ENCODE peak calls at places on chromosomes 6 and 20, in six cellular contexts. Q, E, H, N, R and T are unnamed samples.

GRCh38 chr6:100595456-100595855 is 130.7 kb upstream of the SIM1 start:
- DNase-seq in Q (no peak), E (no peak), H (no peak), N (no peak), R (no peak), T (no peak)

GRCh38 chr20:47336013-47336754 is 20.3 kb downstream of the ZMYND8 start:
- DNase-seq in Q (no peak), E (peak), H (peak), N (peak), R (peak), T (peak)

GRCh38 chr20:36268501-36269342 is 32.4 kb downstream of the AAR2 start:
- DNase-seq in Q (no peak), E (no peak), H (no peak), N (no peak), R (no peak), T (no peak)

GRCh38 chr6:144528605-144529425 is 243.7 kb downstream of the UTRN start:
- DNase-seq in Q (peak), E (no peak), H (peak), N (no peak), R (peak), T (peak)

GRCh38 chr6:4781426-4781825 is 5.2 kb downstream of the CDYL start:
- DNase-seq in Q (no peak), E (no peak), H (no peak), N (no peak), R (no peak), T (no peak)

GRCh38 chr20:61937146-61937962 is 128.3 kb downstream of the TAF4 start:
- DNase-seq in Q (no peak), E (peak), H (no peak), N (no peak), R (no peak), T (no peak)

GRCh38 chr20:12916699-12917098 is 92.1 kb upstream of the SPTLC3 start:
- DNase-seq in Q (peak), E (no peak), H (no peak), N (no peak), R (no peak), T (no peak)

GRCh38 chr6:16802071-16802470 is 40.8 kb upstream of the ATXN1 start:
- DNase-seq in Q (no peak), E (no peak), H (peak), N (peak), R (peak), T (peak)

GRCh38 chr20:50269111-50270033 is 78.7 kb downstream of the CEBPB start:
- DNase-seq in Q (no peak), E (no peak), H (no peak), N (no peak), R (no peak), T (no peak)

GRCh38 chr6:75882734-75883133 is 133.7 kb downstream of the MYO6 start:
- DNase-seq in Q (no peak), E (no peak), H (peak), N (no peak), R (peak), T (peak)

GRCh38 chr6:27809067-27809938 is 102.9 kb downstream of the OR2B2 start:
- DNase-seq in Q (no peak), E (no peak), H (no peak), N (no peak), R (no peak), T (no peak)

GRCh38 chr6:162050579-162050978 is 677.0 kb downstream of the PRKN start:
- DNase-seq in Q (no peak), E (no peak), H (no peak), N (no peak), R (no peak), T (no peak)

GRCh38 chr20:15708984-15709598 is 864.2 kb downstream of the KIF16B start:
- DNase-seq in Q (peak), E (peak), H (no peak), N (peak), R (peak), T (no peak)

GRCh38 chr6:24991748-24992467 is 56.1 kb upstream of the RIPOR2 start:
- DNase-seq in Q (peak), E (no peak), H (peak), N (no peak), R (peak), T (peak)

GRCh38 chr6:118890997-118891790 is 2.8 kb upstream of the ASF1A start:
- DNase-seq in Q (no peak), E (no peak), H (no peak), N (no peak), R (no peak), T (peak)

GRCh38 chr20:51306521-51307358 is 235.8 kb downstream of the NFATC2 start:
- DNase-seq in Q (peak), E (peak), H (peak), N (peak), R (peak), T (peak)

GRCh38 chr20:17637413-17637780 is 44.6 kb downstream of the RRBP1 start:
- DNase-seq in Q (no peak), E (no peak), H (no peak), N (no peak), R (no peak), T (no peak)

GRCh38 chr6:43838276-43839036 is 68.4 kb downstream of the VEGFA start:
- DNase-seq in Q (peak), E (no peak), H (peak), N (peak), R (peak), T (peak)

GRCh38 chr6:24537082-24537699 is 42.4 kb downstream of the ALDH5A1 start:
- DNase-seq in Q (no peak), E (no peak), H (no peak), N (no peak), R (no peak), T (no peak)

GRCh38 chr20:45878076-45878731 is 2.8 kb upstream of the ZSWIM1 start:
- DNase-seq in Q (no peak), E (no peak), H (no peak), N (no peak), R (no peak), T (peak)

GRCh38 chr20:3461191-3461874 is 9.5 kb upstream of the ATRN start:
- DNase-seq in Q (no peak), E (no peak), H (peak), N (no peak), R (peak), T (no peak)

GRCh38 chr6:42313941-42314570 is 96.4 kb upstream of the MRPS10 start:
- DNase-seq in Q (no peak), E (peak), H (peak), N (no peak), R (peak), T (peak)
- TF ChIP-seq CTCF in Q (no peak), E (no peak), H (no peak), N (no peak), R (no peak), T (no peak)

GRCh38 chr6:15265787-15266186 is 19.9 kb downstream of the JARID2 start:
- DNase-seq in Q (no peak), E (no peak), H (no peak), N (no peak), R (no peak), T (no peak)
- H3K4me3 ChIP-seq in Q (no peak), E (no peak), H (no peak), N (no peak), R (no peak), T (no peak)

GRCh38 chr6:97218912-97219311 is 64.1 kb downstream of the MMS22L start:
- DNase-seq in Q (no peak), E (no peak), H (no peak), N (no peak), R (no peak), T (no peak)

GRCh38 chr6:97215157-97215769 is 67.8 kb downstream of the MMS22L start:
- DNase-seq in Q (peak), E (no peak), H (peak), N (no peak), R (peak), T (peak)
- TF ChIP-seq CTCF in Q (peak), E (no peak), H (peak), N (no peak), R (peak), T (peak)

GRCh38 chr6:156658186-156658585 is 119.0 kb upstream of the ARID1B start:
- DNase-seq in Q (no peak), E (peak), H (peak), N (no peak), R (peak), T (peak)

GRCh38 chr6:156660389-156660788 is 116.8 kb upstream of the ARID1B start:
- DNase-seq in Q (no peak), E (no peak), H (no peak), N (no peak), R (no peak), T (peak)

GRCh38 chr6:156657311-156657710 is 119.9 kb upstream of the ARID1B start:
- DNase-seq in Q (no peak), E (no peak), H (no peak), N (no peak), R (no peak), T (no peak)

GRCh38 chr6:156659317-156660198 is 117.6 kb upstream of the ARID1B start:
- DNase-seq in Q (no peak), E (no peak), H (no peak), N (no peak), R (no peak), T (no peak)

GRCh38 chr6:156658596-156659316 is 118.4 kb upstream of the ARID1B start:
- DNase-seq in Q (no peak), E (no peak), H (no peak), N (no peak), R (peak), T (peak)
- H3K4me3 ChIP-seq in Q (no peak), E (no peak), H (no peak), N (no peak), R (no peak), T (no peak)

DNA sequence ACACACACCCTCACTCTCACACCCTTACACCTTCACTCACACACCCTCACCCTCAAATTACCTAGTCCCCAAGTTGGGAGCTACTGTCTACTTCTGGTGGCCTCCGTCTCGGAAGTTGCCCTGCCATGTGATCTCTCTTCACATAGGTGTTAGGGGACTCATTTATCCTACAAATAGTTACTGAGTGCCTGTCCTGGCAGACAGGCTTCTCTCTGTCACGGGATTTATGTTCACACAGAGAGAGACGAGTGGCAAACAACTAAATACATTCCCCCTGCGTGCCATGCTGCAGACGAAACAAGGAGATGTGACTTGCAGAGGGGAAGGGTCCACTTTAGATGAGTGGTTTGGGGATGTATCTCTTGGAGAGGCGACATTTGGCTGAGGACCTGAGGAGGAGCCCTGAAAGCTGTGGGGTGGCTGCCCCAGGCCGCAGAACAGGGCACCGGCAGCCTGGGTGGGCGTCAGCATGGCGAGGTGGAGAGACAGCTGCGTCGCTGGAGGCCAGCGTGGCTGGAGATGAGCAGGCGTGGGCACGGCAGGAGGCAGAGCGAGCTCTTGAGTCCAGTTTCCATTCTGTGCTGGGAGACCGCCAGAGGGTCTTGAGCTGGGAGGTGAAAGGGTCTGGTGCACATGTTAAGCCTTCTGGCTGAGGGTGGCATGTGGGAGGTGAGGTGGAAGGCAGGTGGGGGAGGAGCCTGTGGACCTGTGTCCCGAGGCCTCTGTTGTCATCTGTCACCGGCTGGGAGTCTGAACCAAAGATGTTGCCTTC is 17.2 kb downstream of the DYNLT1 start:
- DNase-seq in Q (no peak), E (no peak), H (no peak), N (no peak), R (no peak), T (no peak)
- TF ChIP-seq CTCF in Q (no peak), E (no peak), H (no peak), N (no peak), R (no peak), T (no peak)

GRCh38 chr6:111088668-111089003 is 1.3 kb downstream of the SLC16A10 start:
- DNase-seq in Q (no peak), E (no peak), H (no peak), N (no peak), R (no peak), T (no peak)
- H3K4me3 ChIP-seq in Q (peak), E (no peak), H (no peak), N (peak), R (no peak), T (no peak)

GRCh38 chr20:31606928-31607639 is 2.0 kb downstream of the ID1 start:
- DNase-seq in Q (peak), E (no peak), H (peak), N (no peak), R (peak), T (peak)
- TF ChIP-seq CTCF in Q (no peak), E (no peak), H (no peak), N (no peak), R (no peak), T (no peak)

GRCh38 chr20:64209148-64209547 is 44.9 kb downstream of the MYT1 start:
- DNase-seq in Q (no peak), E (no peak), H (no peak), N (no peak), R (no peak), T (no peak)

GRCh38 chr20:64206619-64207018 is 42.4 kb downstream of the MYT1 start:
- DNase-seq in Q (no peak), E (no peak), H (no peak), N (no peak), R (no peak), T (no peak)

GRCh38 chr20:64210661-64211369 is 44.7 kb upstream of the PCMTD2 start:
- DNase-seq in Q (no peak), E (peak), H (no peak), N (no peak), R (no peak), T (no peak)

GRCh38 chr20:64205611-64206026 is 41.4 kb downstream of the MYT1 start:
- DNase-seq in Q (no peak), E (no peak), H (no peak), N (no peak), R (no peak), T (no peak)

GRCh38 chr20:64207641-64208590 is 43.7 kb downstream of the MYT1 start:
- DNase-seq in Q (no peak), E (no peak), H (no peak), N (no peak), R (no peak), T (no peak)
- H3K4me3 ChIP-seq in Q (no peak), E (no peak), H (no peak), N (no peak), R (no peak), T (no peak)

GRCh38 chr6:79404261-79404660 is 133.0 kb downstream of the LCA5 start:
- DNase-seq in Q (no peak), E (no peak), H (no peak), N (no peak), R (no peak), T (no peak)
- TF ChIP-seq CTCF in Q (no peak), E (no peak), H (no peak), N (no peak), R (no peak), T (no peak)